ENCODE peak calls at places on chromosome 18, in nine cellular contexts. G is CD8-positive, alpha-beta T cell; I is GM12864; B is GM23248; W is lower lobe of right lung; H is fibroblast of the aortic adventitia; O is thoracic aorta; X is uterus; M is skeletal muscle cell. R is an unnamed sample.
A peak's percentile ranks its signal among the peaks of the same experiment; 100 is the strongest.

GRCh38 chr18:55912071-55912470 is 324.1 kb upstream of the TCF4 start:
- DNase-seq in G (no peak), I (no peak), B (no peak), W (no peak), H (peak; percentile 23), O (no peak), X (no peak), M (no peak), R (no peak)

GRCh38 chr18:5980721-5981120 is 85.4 kb upstream of the TMEM200C start:
- DNase-seq in G (no peak), I (no peak), B (no peak), W (no peak), H (no peak), O (no peak), X (no peak), M (no peak), R (no peak)

GRCh38 chr18:60892855-60893254 is 440.4 kb upstream of the CDH20 start:
- DNase-seq in G (no peak), I (no peak), B (peak; percentile 50), W (no peak), H (peak; percentile 65), O (no peak), X (no peak), M (peak; percentile 48), R (no peak)

GRCh38 chr18:46260879-46261143 is 156.6 kb downstream of the HAUS1 start:
- DNase-seq in G (no peak), I (no peak), B (no peak), W (no peak), H (peak; percentile 43), O (no peak), X (no peak), M (no peak), R (no peak)

GRCh38 chr18:77811510-77811909 is 561.9 kb downstream of the GALR1 start:
- DNase-seq in G (no peak), I (no peak), B (no peak), W (no peak), H (no peak), O (no peak), X (no peak), M (no peak), R (no peak)

GRCh38 chr18:54191352-54191751 is 33.1 kb downstream of the MBD2 start:
- DNase-seq in G (no peak), I (no peak), B (no peak), W (no peak), H (no peak), O (no peak), X (no peak), M (no peak), R (no peak)

GRCh38 chr18:68219274-68219673 is 495.6 kb downstream of the TMX3 start:
- DNase-seq in G (no peak), I (no peak), B (peak; percentile 2), W (no peak), H (no peak), O (no peak), X (no peak), M (no peak), R (no peak)

GRCh38 chr18:5237083-5237722 is 40.1 kb upstream of the AKAIN1 start:
- DNase-seq in G (no peak), I (peak; percentile 3), B (peak; percentile 34), W (no peak), H (peak; percentile 22), O (no peak), X (no peak), M (no peak), R (no peak)

GRCh38 chr18:22189431-22189830 is 20.0 kb downstream of the GATA6 start:
- DNase-seq in G (no peak), I (no peak), B (peak; percentile 43), W (no peak), H (peak; percentile 79), O (no peak), X (no peak), M (no peak), R (no peak)

GRCh38 chr18:7923105-7923504 is 356.0 kb downstream of the PTPRM start:
- DNase-seq in G (no peak), I (no peak), B (no peak), W (no peak), H (no peak), O (no peak), X (no peak), M (no peak), R (no peak)

GRCh38 chr18:506801-507200 is 6.3 kb upstream of the COLEC12 start:
- DNase-seq in G (no peak), I (no peak), B (no peak), W (no peak), H (no peak), O (no peak), X (no peak), M (no peak), R (no peak)

GRCh38 chr18:6207119-6207518 is 207.6 kb downstream of the L3MBTL4 start:
- DNase-seq in G (no peak), I (no peak), B (no peak), W (no peak), H (no peak), O (no peak), X (no peak), M (no peak), R (no peak)

GRCh38 chr18:63132819-63133200 is 186.8 kb downstream of the BCL2 start:
- DNase-seq in G (no peak), I (no peak), B (no peak), W (no peak), H (no peak), O (no peak), X (no peak), M (no peak), R (peak; percentile 28)
- H3K4me3 ChIP-seq in G (no peak overlapping the region), I (no peak overlapping the region), B (no peak overlapping the region), W (no peak overlapping the region), H (no peak overlapping the region), O (no peak overlapping the region), X (no peak overlapping the region), M (no peak overlapping the region), R (no peak overlapping the region)

GRCh38 chr18:80163183-80163582 is 54.1 kb downstream of the ADNP2 start:
- DNase-seq in G (no peak), I (no peak), B (no peak), W (no peak), H (no peak), O (no peak), X (no peak), M (no peak), R (no peak)

GRCh38 chr18:80157708-80158343 is 48.8 kb downstream of the ADNP2 start:
- DNase-seq in G (peak; percentile 81), I (peak; percentile 44), B (peak; percentile 72), W (peak; percentile 76), H (peak; percentile 83), O (peak; percentile 33), X (peak; percentile 80), M (peak; percentile 31), R (peak; percentile 39)

GRCh38 chr18:80161781-80162417 is 52.8 kb downstream of the ADNP2 start:
- DNase-seq in G (no peak), I (no peak), B (no peak), W (no peak), H (no peak), O (no peak), X (no peak), M (no peak), R (no peak)

GRCh38 chr18:80158365-80158764 is 49.3 kb downstream of the ADNP2 start:
- DNase-seq in G (no peak), I (no peak), B (no peak), W (no peak), H (no peak), O (no peak), X (no peak), M (no peak), R (no peak)

DNA sequence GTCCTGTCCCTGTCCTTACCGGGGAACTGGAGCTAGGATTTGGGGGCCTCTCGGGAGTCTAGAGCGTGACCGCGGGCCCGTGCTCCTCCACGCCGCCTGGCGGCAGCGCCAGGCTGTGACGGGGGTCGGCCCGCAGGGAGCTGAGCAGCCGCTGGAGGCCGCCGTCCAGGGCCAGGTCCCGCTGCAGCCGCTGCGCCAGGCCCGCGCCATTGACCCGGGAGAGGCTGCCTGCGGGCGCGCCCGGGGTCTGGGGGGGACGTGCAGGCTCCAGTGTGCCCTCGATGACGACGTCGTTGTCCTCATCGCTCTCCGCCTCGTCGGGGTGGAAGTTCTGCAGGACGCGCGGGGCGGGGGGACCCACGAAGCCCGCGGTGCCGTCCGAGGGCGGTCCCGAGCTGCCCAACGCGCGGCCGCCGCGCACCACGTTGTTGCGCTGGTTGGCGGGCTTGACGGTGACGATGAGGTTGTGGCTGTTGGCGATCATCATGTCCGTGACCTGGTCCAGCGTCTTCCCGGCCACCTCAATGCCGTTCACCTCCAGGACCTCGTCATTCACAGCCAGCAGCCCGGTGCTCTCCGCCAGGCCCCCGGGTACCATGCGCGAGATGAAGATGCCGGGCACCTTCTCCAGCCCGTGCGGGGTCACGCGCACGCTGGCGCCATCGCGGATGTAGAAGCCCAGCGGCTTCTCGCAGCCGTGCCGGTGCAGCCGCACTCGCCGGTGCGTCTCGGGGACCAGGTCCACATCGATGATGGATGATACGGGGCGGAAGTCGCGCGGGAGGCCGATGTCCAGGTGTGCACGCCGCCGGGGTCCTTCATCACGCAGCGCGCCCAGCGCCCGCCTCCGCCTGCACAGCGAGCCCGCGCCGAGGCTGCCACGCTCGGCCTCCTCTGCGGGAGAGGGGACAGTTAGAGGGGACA is 50.9 kb downstream of the ADNP2 start:
- DNase-seq in G (peak; percentile 53), I (no peak), B (peak; percentile 20), W (no peak), H (peak; percentile 8), O (no peak), X (no peak), M (no peak), R (no peak)
- H3K4me3 ChIP-seq in G (no peak overlapping the region), I (no peak overlapping the region), B (no peak overlapping the region), W (peak overlapping the region; percentile 40), H (no peak overlapping the region), O (peak overlapping the region; percentile 55), X (no peak overlapping the region), M (peak overlapping the region; percentile 34), R (no peak overlapping the region)

GRCh38 chr18:33578371-33579146 is 540 bp downstream of the ASXL3 start:
- DNase-seq in G (no peak), I (no peak), B (peak; percentile 27), W (peak; percentile 44), H (no peak), O (no peak), X (peak; percentile 29), M (no peak), R (no peak)
- H3K4me3 ChIP-seq in G (no peak overlapping the region), I (no peak overlapping the region), B (peak overlapping the region; percentile 34), W (peak overlapping the region; percentile 49), H (peak overlapping the region; percentile 60), O (peak overlapping the region; percentile 78), X (peak overlapping the region; percentile 68), M (peak overlapping the region; percentile 60), R (peak overlapping the region; percentile 43)

GRCh38 chr18:49650426-49650891 is 88.6 kb downstream of the LIPG start:
- DNase-seq in G (no peak), I (no peak), B (peak; percentile 38), W (no peak), H (peak; percentile 28), O (no peak), X (no peak), M (no peak), R (no peak)

GRCh38 chr18:49646864-49647263 is 85.0 kb downstream of the LIPG start:
- DNase-seq in G (no peak), I (no peak), B (no peak), W (no peak), H (no peak), O (no peak), X (no peak), M (no peak), R (no peak)

GRCh38 chr18:49647496-49648168 is 85.8 kb downstream of the LIPG start:
- DNase-seq in G (no peak), I (no peak), B (peak; percentile 26), W (no peak), H (peak; percentile 44), O (no peak), X (no peak), M (peak; percentile 56), R (no peak)

GRCh38 chr18:49648811-49649210 is 87.0 kb downstream of the LIPG start:
- DNase-seq in G (no peak), I (no peak), B (no peak), W (no peak), H (no peak), O (no peak), X (no peak), M (no peak), R (no peak)

GRCh38 chr18:49648326-49648725 is 86.5 kb downstream of the LIPG start:
- DNase-seq in G (no peak), I (no peak), B (no peak), W (no peak), H (no peak), O (no peak), X (no peak), M (no peak), R (peak; percentile 90)
- H3K4me3 ChIP-seq in G (no peak overlapping the region), I (no peak overlapping the region), B (no peak overlapping the region), W (no peak overlapping the region), H (no peak overlapping the region), O (no peak overlapping the region), X (no peak overlapping the region), M (no peak overlapping the region), R (no peak overlapping the region)

R was measured in gastrocnemius medialis.